ENCODE peak calls at places on chromosomes 12 and 14, in nine cellular contexts. B, W, D, J, F, C, U, Z and N are unnamed samples.

GRCh38 chr12:97837401-97837800 is 374.8 kb downstream of the RMST start:
- DNase-seq in B (no peak), W (no peak), D (no peak), J (no peak), F (no peak), C (no peak), U (peak), Z (no peak), N (no peak)

GRCh38 chr14:36518586-36519430 is 1.2 kb downstream of the NKX2-1 start:
- DNase-seq in B (no peak), W (no peak), D (peak), J (no peak), F (no peak), C (no peak), U (no peak), Z (no peak), N (no peak)

GRCh38 chr12:6267007-6267721 is 43.3 kb upstream of the PLEKHG6 start:
- DNase-seq in B (no peak), W (no peak), D (no peak), J (no peak), F (no peak), C (no peak), U (no peak), Z (no peak), N (no peak)

GRCh38 chr12:6818246-6819006 is 3.2 kb upstream of the GPR162 start:
- DNase-seq in B (no peak), W (no peak), D (no peak), J (no peak), F (no peak), C (no peak), U (no peak), Z (peak), N (no peak)

GRCh38 chr12:14193623-14194022 is 171.9 kb upstream of the ATF7IP start:
- DNase-seq in B (no peak), W (no peak), D (peak), J (peak), F (no peak), C (no peak), U (no peak), Z (no peak), N (no peak)

GRCh38 chr12:109020750-109021380 is at the start of gene SVOP:
- DNase-seq in B (peak), W (peak), D (peak), J (peak), F (no peak), C (no peak), U (peak), Z (peak), N (peak)

GRCh38 chr14:24542346-24542936 is 33.6 kb downstream of the CTSG start:
- DNase-seq in B (no peak), W (no peak), D (no peak), J (no peak), F (no peak), C (no peak), U (no peak), Z (no peak), N (no peak)

GRCh38 chr12:31922341-31923062 is 36.7 kb upstream of the RESF1 start:
- DNase-seq in B (no peak), W (no peak), D (no peak), J (no peak), F (no peak), C (no peak), U (no peak), Z (no peak), N (no peak)

GRCh38 chr14:104141621-104142091 is 3.3 kb downstream of the KIF26A start:
- DNase-seq in B (no peak), W (no peak), D (peak), J (no peak), F (peak), C (no peak), U (no peak), Z (no peak), N (no peak)

GRCh38 chr12:26658991-26659390 is 174.0 kb downstream of the ITPR2 start:
- DNase-seq in B (no peak), W (no peak), D (no peak), J (no peak), F (no peak), C (no peak), U (no peak), Z (no peak), N (no peak)

GRCh38 chr12:457676-458075 is 2.1 kb upstream of the B4GALNT3 start:
- DNase-seq in B (no peak), W (no peak), D (no peak), J (no peak), F (no peak), C (no peak), U (peak), Z (no peak), N (no peak)

GRCh38 chr12:455821-456220 is 3.9 kb upstream of the B4GALNT3 start:
- DNase-seq in B (no peak), W (peak), D (no peak), J (no peak), F (no peak), C (no peak), U (no peak), Z (no peak), N (no peak)

GRCh38 chr12:450438-450837 is 9.3 kb upstream of the B4GALNT3 start:
- DNase-seq in B (no peak), W (no peak), D (no peak), J (no peak), F (no peak), C (no peak), U (no peak), Z (no peak), N (no peak)

GRCh38 chr12:449203-449602 is 10.5 kb upstream of the B4GALNT3 start:
- DNase-seq in B (no peak), W (no peak), D (no peak), J (no peak), F (no peak), C (no peak), U (no peak), Z (no peak), N (no peak)

GRCh38 chr12:452667-453210 is 7.0 kb upstream of the B4GALNT3 start:
- DNase-seq in B (peak), W (peak), D (peak), J (no peak), F (peak), C (no peak), U (peak), Z (peak), N (no peak)
- TF ChIP-seq CTCF in B (no peak), W (peak), D (no peak), J (no peak), F (no peak), C (peak), U (no peak), Z (peak), N (no peak)

GRCh38 chr12:19074700-19075099 is 54.8 kb upstream of the PLEKHA5 start:
- DNase-seq in B (no peak), W (no peak), D (no peak), J (no peak), F (no peak), C (no peak), U (no peak), Z (no peak), N (no peak)
- TF ChIP-seq CTCF in B (no peak), W (no peak), D (no peak), J (no peak), F (no peak), C (no peak), U (no peak), Z (no peak), N (no peak)

GRCh38 chr12:57758566-57759359 is 3.9 kb downstream of the MARCHF9 start:
- DNase-seq in B (no peak), W (no peak), D (no peak), J (no peak), F (no peak), C (no peak), U (no peak), Z (no peak), N (no peak)

GRCh38 chr12:57757771-57758170 is 2.9 kb downstream of the MARCHF9 start:
- DNase-seq in B (no peak), W (no peak), D (no peak), J (no peak), F (no peak), C (no peak), U (no peak), Z (no peak), N (no peak)

GRCh38 chr12:57761391-57761998 is 5.4 kb downstream of the CYP27B1 start:
- DNase-seq in B (no peak), W (no peak), D (no peak), J (no peak), F (no peak), C (no peak), U (no peak), Z (no peak), N (no peak)

GRCh38 chr12:57760347-57760982 is 5.6 kb downstream of the MARCHF9 start:
- DNase-seq in B (no peak), W (no peak), D (no peak), J (peak), F (no peak), C (no peak), U (no peak), Z (peak), N (no peak)

DNA sequence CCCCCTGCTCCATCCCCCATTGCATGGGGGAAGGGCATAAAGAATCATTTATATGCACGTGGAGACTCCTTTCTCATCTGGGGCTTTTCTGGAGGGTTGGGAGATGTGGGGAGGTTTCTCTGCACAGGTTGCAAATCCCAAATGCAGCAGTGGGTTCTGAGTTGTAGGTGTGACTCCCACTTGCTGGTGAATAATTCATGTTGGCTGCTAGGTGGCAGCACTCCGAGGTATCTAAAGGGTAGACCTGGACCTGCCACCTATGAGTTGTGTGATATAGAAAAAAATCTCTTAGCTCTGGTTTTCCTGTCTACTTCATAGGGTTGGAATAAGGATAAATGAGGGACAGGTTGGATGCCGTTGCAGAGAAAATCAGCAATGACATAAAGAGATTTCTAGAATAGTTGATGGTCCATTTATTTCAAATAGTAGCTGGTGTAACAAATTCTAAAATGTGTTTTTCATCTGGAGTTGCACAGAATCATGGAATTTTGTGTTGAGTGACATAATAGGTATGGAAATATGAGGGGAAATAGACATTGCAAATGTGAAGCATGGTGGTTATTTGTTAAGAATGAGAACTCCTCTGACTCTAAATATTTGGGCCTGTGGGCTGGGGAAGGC is 4.6 kb downstream of the MARCHF9 start:
- DNase-seq in B (peak), W (no peak), D (no peak), J (no peak), F (peak), C (no peak), U (no peak), Z (no peak), N (no peak)
- TF ChIP-seq CTCF in B (peak), W (peak), D (peak), J (peak), F (peak), C (peak), U (peak), Z (peak), N (peak)

DNA sequence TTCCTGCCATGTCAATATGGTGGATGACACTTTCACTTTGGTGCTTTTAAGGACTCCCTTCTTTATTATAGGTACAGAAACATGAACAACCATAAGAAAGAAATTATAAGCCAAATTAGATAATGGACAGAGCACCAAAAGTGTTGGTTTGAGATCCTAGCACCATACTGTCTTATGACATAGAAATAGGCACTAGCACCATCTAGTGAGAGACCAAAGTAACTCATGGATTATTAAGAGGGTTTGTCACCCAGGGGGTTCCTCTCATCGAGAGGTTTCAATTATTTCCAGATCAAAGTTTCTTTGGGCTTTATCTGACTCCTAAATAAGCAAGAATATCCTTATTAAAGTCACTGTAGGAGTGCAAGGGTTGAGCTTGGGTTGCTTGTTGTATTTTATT is 153.0 kb upstream of the DIO2 start:
- DNase-seq in B (no peak), W (no peak), D (no peak), J (no peak), F (no peak), C (no peak), U (no peak), Z (no peak), N (no peak)
- TF ChIP-seq CTCF in B (peak), W (no peak), D (no peak), J (peak), F (no peak), C (no peak), U (peak), Z (peak), N (peak)

DNA sequence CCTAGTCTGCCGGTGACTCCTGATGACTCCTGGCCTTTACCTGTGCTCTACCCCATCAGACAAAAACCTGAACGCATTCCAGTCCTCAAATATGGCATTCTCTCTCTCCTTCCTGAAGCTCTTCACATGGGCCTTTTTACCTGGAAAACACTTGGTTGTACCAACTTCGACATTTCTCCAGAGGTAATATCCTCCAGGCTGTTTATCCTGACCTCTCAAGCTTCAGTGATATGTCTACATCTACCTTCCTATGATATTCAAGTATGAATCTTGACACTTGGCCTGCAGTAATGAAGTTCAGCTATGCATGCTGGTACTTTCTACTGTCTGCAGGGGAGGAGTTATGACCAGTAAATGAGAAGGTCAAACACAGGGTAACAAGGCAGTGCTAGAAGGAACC is 901.8 kb downstream of the VRK1 start:
- DNase-seq in B (no peak), W (no peak), D (no peak), J (no peak), F (no peak), C (no peak), U (no peak), Z (no peak), N (no peak)
- TF ChIP-seq CTCF in B (no peak), W (no peak), D (no peak), J (no peak), F (no peak), C (no peak), U (no peak), Z (no peak), N (no peak)

GRCh38 chr14:78975734-78976133 is 805.6 kb downstream of the NRXN3 start:
- DNase-seq in B (no peak), W (no peak), D (no peak), J (no peak), F (no peak), C (no peak), U (no peak), Z (no peak), N (no peak)
- TF ChIP-seq CTCF in B (no peak), W (no peak), D (no peak), J (no peak), F (no peak), C (no peak), U (no peak), Z (no peak), N (no peak)

GRCh38 chr12:44247588-44247987 is 411.7 kb downstream of the TMEM117 start:
- DNase-seq in B (no peak), W (no peak), D (no peak), J (no peak), F (no peak), C (no peak), U (no peak), Z (peak), N (no peak)
- TF ChIP-seq CTCF in B (no peak), W (no peak), D (no peak), J (no peak), F (no peak), C (no peak), U (no peak), Z (peak), N (peak)

GRCh38 chr12:122030427-122030825 is 8.7 kb downstream of the BCL7A start:
- DNase-seq in B (no peak), W (no peak), D (no peak), J (no peak), F (no peak), C (no peak), U (no peak), Z (no peak), N (no peak)
- TF ChIP-seq CTCF in B (no peak), W (no peak), D (no peak), J (no peak), F (no peak), C (no peak), U (no peak), Z (no peak), N (no peak)

GRCh38 chr12:67475725-67476124 is 172.8 kb upstream of the DYRK2 start:
- DNase-seq in B (no peak), W (no peak), D (no peak), J (no peak), F (no peak), C (no peak), U (no peak), Z (no peak), N (no peak)
- TF ChIP-seq CTCF in B (no peak), W (no peak), D (no peak), J (no peak), F (no peak), C (no peak), U (no peak), Z (no peak), N (no peak)